ENCODE peak calls at places on chromosomes 16 and 17, in seven cellular contexts. F is nephron progenitor cell, U is testis, I is left ventricle myocardium inferior, G is neural crest cell, N is retinal pigment epithelial cell, A is lower leg skin. K is an unnamed sample.

GRCh38 chr17:65987988-65988387 is 203.9 kb downstream of the CEP112 start:
- DNase-seq in F (no peak), U (no peak), I (no peak), G (no peak), N (no peak), A (no peak), K (no peak)

GRCh38 chr17:50274142-50274944 is at the start of gene TMEM92:
- DNase-seq in F (peak; percentile 83), U (peak; percentile 37), I (no peak), G (no peak), N (no peak), A (no peak), K (peak; percentile 89)

GRCh38 chr17:58176200-58176599 is 9.4 kb downstream of the OR4D2 start:
- DNase-seq in F (peak; percentile 24), U (no peak), I (no peak), G (no peak), N (no peak), A (no peak), K (no peak)

GRCh38 chr16:30007378-30007895 is 3.4 kb downstream of the DOC2A start:
- DNase-seq in F (no peak), U (no peak), I (no peak), G (no peak), N (no peak), A (no peak), K (no peak)

GRCh38 chr17:48539177-48539576 is 5.7 kb downstream of the HOXB2 start:
- DNase-seq in F (no peak), U (no peak), I (no peak), G (no peak), N (no peak), A (no peak), K (no peak)

GRCh38 chr17:794876-795275 is 12.7 kb downstream of the MRM3 start:
- DNase-seq in F (peak; percentile 79), U (peak; percentile 89), I (peak; percentile 87), G (peak; percentile 70), N (peak; percentile 42), A (peak; percentile 86), K (peak; percentile 92)

GRCh38 chr16:79475841-79476240 is 124.7 kb downstream of the MAF start:
- DNase-seq in F (no peak), U (no peak), I (no peak), G (no peak), N (no peak), A (no peak), K (no peak)

GRCh38 chr16:84179612-84180320 is 7.1 kb downstream of the TAF1C start:
- DNase-seq in F (no peak), U (no peak), I (no peak), G (no peak), N (no peak), A (no peak), K (no peak)

GRCh38 chr16:20178297-20178696 is 104.6 kb upstream of the GPR139 start:
- DNase-seq in F (no peak), U (no peak), I (no peak), G (no peak), N (no peak), A (no peak), K (no peak)

GRCh38 chr17:46193246-46193625 is at the start of gene KANSL1:
- DNase-seq in F (peak; percentile 89), U (peak; percentile 83), I (peak; percentile 86), G (peak; percentile 80), N (peak; percentile 61), A (peak; percentile 80), K (peak; percentile 85)
- TF ChIP-seq CTCF in F (no peak), U (peak; percentile 98), I (peak; percentile 61), G (peak; percentile 62), N (peak; percentile 35), A (no peak), K (no peak)

GRCh38 chr16:57167951-57168350 is 17.9 kb downstream of the PSME3IP1 start:
- DNase-seq in F (no peak), U (no peak), I (no peak), G (no peak), N (no peak), A (no peak), K (no peak)
- TF ChIP-seq CTCF in F (peak; percentile 56), U (peak; percentile 40), I (peak; percentile 73), G (peak; percentile 74), N (peak; percentile 72), A (no peak), K (peak; percentile 46)

GRCh38 chr17:15048933-15049539 is 216.1 kb downstream of the PMP22 start:
- DNase-seq in F (no peak), U (no peak), I (no peak), G (no peak), N (no peak), A (no peak), K (no peak)

GRCh38 chr17:15051913-15052312 is 213.2 kb downstream of the PMP22 start:
- DNase-seq in F (no peak), U (no peak), I (no peak), G (no peak), N (no peak), A (no peak), K (no peak)

DNA sequence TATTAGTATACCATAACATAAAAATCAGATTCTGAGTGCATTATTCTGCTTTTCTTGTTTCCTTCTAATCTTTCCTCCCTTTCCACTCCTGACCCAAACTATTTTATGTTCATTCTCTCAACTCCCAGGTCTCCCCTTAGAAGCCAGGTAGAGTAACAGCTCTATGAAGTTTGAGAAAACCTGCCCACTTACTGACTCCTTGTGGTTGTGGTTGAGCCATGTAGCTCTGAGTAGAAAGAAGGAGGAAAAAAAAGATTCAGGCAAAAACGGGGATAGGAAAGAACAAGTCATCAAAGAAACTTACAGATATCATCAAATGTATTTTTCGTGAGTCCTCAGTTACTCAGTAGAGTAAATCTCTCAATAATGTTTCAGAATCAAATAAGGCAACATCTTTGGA is 216.7 kb downstream of the PMP22 start:
- DNase-seq in F (no peak), U (no peak), I (no peak), G (no peak), N (no peak), A (no peak), K (no peak)
- TF ChIP-seq CTCF in F (no peak), U (no peak), I (no peak), G (no peak), N (peak; percentile 14), A (no peak), K (no peak)

GRCh38 chr16:57738844-57739243 is 3.3 kb downstream of the KATNB1 start:
- DNase-seq in F (no peak), U (no peak), I (no peak), G (no peak), N (no peak), A (no peak), K (no peak)

GRCh38 chr16:57734308-57734924 is 1.2 kb upstream of the KATNB1 start:
- DNase-seq in F (no peak), U (no peak), I (no peak), G (no peak), N (no peak), A (no peak), K (no peak)

GRCh38 chr16:57734925-57735754 is 430 bp upstream of the KATNB1 start:
- DNase-seq in F (peak; percentile 99), U (peak; percentile 100), I (peak; percentile 98), G (peak; percentile 99), N (peak; percentile 100), A (peak; percentile 100), K (peak; percentile 98)

GRCh38 chr16:57735755-57736418 is at the start of gene KATNB1:
- DNase-seq in F (no peak), U (no peak), I (peak; percentile 18), G (peak; percentile 25), N (no peak), A (no peak), K (no peak)

DNA sequence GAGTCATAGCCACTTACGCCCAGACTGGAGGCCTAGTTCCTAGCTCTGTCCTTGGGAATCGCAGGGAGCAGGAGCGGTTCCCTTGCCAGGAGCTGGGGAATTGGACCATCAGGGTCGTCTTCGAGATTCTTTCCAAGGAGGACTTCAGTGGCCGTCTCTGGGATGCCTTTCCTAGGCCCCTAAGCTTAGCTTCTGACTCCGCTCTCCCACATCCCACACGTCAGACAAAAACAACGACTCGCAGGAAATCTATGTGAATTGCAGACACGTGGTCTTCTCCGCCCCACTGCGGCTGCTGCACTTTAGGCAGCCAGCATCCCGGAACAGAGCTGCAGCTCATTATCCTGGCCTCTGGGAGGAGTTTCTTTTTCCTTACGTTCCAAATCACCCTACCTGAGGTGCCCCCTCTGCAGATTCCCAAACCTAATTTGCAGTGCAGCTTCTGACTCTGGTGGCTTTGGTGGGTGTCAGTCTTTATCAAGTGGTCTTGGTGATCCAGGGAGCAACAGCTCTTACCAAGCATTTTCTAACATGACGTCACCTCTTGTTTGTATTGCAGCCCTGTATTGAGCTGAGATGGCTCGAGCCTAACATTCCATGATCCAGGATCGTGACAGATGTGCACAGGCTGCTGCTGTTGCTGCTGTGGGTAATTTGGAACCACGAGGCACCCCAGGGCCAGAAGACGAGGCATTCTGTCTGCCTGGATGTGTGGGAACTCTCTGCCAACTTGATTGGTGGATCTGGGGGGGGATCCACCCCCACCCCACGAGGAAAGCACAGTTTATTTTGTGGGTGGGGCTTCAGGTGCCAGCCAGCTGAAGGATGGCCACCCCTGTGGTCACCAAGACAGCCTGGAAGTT is 1.1 kb downstream of the KATNB1 start:
- DNase-seq in F (peak; percentile 43), U (peak; percentile 71), I (peak; percentile 16), G (no peak), N (peak; percentile 28), A (no peak), K (peak; percentile 46)
- TF ChIP-seq CTCF in F (no peak), U (peak; percentile 24), I (peak; percentile 20), G (peak; percentile 41), N (peak; percentile 15), A (no peak), K (no peak)

GRCh38 chr17:39638317-39638716 is 1.4 kb downstream of the STARD3 start:
- DNase-seq in F (no peak), U (no peak), I (no peak), G (no peak), N (no peak), A (no peak), K (no peak)

GRCh38 chr17:39639043-39639442 is 2.1 kb downstream of the STARD3 start:
- DNase-seq in F (no peak), U (no peak), I (no peak), G (no peak), N (no peak), A (no peak), K (no peak)

GRCh38 chr17:39636587-39636926 is 387 bp upstream of the STARD3 start:
- DNase-seq in F (no peak), U (no peak), I (no peak), G (no peak), N (no peak), A (no peak), K (no peak)

GRCh38 chr17:39635614-39636176 is 1.2 kb upstream of the STARD3 start:
- DNase-seq in F (no peak), U (no peak), I (no peak), G (no peak), N (no peak), A (no peak), K (no peak)

DNA sequence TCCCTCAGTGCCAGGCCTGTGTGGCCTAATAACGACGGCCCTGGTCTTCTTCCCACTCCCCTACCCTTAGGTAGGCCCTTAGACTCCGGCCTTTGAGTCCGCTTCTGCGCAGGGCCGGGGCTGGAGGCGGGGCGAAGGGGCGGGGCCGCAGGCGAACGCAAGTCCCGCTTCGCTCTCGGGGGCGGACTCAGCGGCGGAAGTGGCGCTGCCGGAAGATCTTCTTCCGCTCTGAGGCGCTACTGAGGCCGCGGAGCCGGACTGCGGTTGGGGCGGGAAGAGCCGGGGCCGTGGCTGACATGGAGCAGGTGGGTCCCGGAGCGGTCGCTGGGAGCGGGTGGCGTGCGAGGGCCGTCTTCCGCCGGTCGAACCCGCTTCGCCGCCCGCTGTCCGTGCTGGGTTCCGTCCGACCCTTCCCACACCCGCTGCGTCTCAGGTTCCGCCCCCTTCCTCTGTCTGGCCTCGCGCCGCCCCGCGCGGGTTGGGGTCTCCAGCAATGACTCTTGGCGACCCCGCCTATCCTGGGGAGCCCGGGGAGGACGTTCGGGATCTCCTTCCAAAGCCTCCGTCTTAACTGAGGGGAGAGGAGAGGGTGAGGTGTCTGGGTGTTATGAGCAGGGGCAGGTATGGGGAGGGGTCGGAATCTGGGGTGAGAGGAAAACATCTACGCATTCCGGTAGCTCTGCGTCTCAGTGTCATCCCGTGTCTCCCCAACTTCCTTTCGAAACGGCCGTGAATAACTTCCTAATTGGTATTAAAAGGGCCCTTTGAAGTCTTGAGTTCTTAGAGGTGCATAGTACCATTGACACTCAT is at the start of gene STARD3:
- DNase-seq in F (peak; percentile 95), U (peak; percentile 95), I (peak; percentile 95), G (peak; percentile 87), N (no peak), A (peak; percentile 85), K (peak; percentile 95)
- TF ChIP-seq CTCF in F (no peak), U (peak; percentile 13), I (peak; percentile 30), G (no peak), N (peak; percentile 14), A (no peak), K (no peak)